ENCODE peak calls at places on chromosomes 4 and X, in eight cellular contexts. K is H1, B is GM23248, Q is psoas muscle, A is breast epithelium, G is neuronal stem cell, U is K562, W is A549. P is an unnamed sample.

GRCh38 chrX:54564942-54565341 is 34.9 kb downstream of the GNL3L start:
- DNase-seq in B (peak; percentile 22), K (no peak), U (no peak), G (no peak), A (no peak), W (no peak), Q (no peak), P (no peak)

GRCh38 chr4:8198906-8199593 is at the start of gene SH3TC1:
- DNase-seq in B (peak; percentile 97), Q (peak; percentile 90), A (peak; percentile 81), W (peak; percentile 76), K (no peak), G (no peak), U (peak; percentile 64), P (peak; percentile 82)

GRCh38 chrX:18598413-18598812 is 73.5 kb downstream of the RS1 start:
- DNase-seq in U (no peak), A (no peak), B (no peak), Q (no peak), G (no peak), W (no peak), K (no peak), P (no peak)

GRCh38 chrX:69060631-69061408 is 104.4 kb downstream of the PJA1 start:
- DNase-seq in W (peak; percentile 23), A (peak; percentile 23), Q (no peak), U (no peak), B (peak; percentile 30), K (peak; percentile 45), G (no peak), P (no peak)

GRCh38 chrX:30887721-30888120 is 1.3 kb downstream of the TAB3 start:
- DNase-seq in A (no peak), K (no peak), U (peak; percentile 34), G (no peak), W (no peak), Q (no peak), B (no peak), P (no peak)

GRCh38 chr4:147707892-147708672 is 23.8 kb upstream of the ARHGAP10 start:
- DNase-seq in K (peak; percentile 53), U (peak; percentile 42), G (no peak), W (peak; percentile 57), Q (no peak), A (peak; percentile 30), B (peak; percentile 57), P (peak; percentile 59)

GRCh38 chrX:103423955-103424640 is 47.8 kb downstream of the BEX3 start:
- DNase-seq in K (no peak), A (no peak), G (no peak), W (no peak), B (no peak), Q (no peak), U (no peak), P (no peak)

GRCh38 chr4:109408711-109409110 is 24.9 kb upstream of the SEC24B start:
- DNase-seq in Q (no peak), B (peak; percentile 19), W (no peak), K (no peak), U (no peak), G (no peak), A (no peak), P (no peak)

GRCh38 chr4:118356731-118357130 is 3.9 kb upstream of the PRSS12 start:
- DNase-seq in Q (no peak), U (no peak), G (no peak), K (no peak), W (no peak), B (peak; percentile 73), A (no peak), P (no peak)

GRCh38 chr4:163087805-163088204 is 78.9 kb downstream of the NAF1 start:
- DNase-seq in G (no peak), A (no peak), Q (no peak), U (no peak), W (no peak), K (no peak), B (no peak), P (no peak)

GRCh38 chr4:85406185-85406584 is 68.8 kb upstream of the ARHGAP24 start:
- DNase-seq in Q (no peak), W (no peak), B (no peak), U (no peak), K (no peak), A (no peak), G (no peak), P (no peak)

GRCh38 chr4:152112116-152112515 is 351.3 kb upstream of the GATB start:
- DNase-seq in B (no peak), G (no peak), K (no peak), Q (no peak), A (no peak), W (no peak), U (no peak), P (no peak)

GRCh38 chr4:175891863-175892262 is 79.8 kb upstream of the GPM6A start:
- DNase-seq in U (no peak), K (no peak), G (peak; percentile 12), Q (no peak), W (peak; percentile 25), B (peak; percentile 50), A (no peak), P (no peak)

GRCh38 chrX:44873415-44874270 is 655 bp downstream of the KDM6A start:
- DNase-seq in U (peak; percentile 59), Q (peak; percentile 83), A (peak; percentile 36), G (no peak), B (peak; percentile 67), K (peak; percentile 46), W (peak; percentile 56), P (peak; percentile 71)

GRCh38 chrX:140141444-140142029 is 176.2 kb upstream of the CXorf66 start:
- DNase-seq in B (peak; percentile 41), G (peak; percentile 43), A (no peak), U (peak; percentile 31), Q (no peak), K (peak; percentile 55), W (peak; percentile 35), P (peak; percentile 37)

GRCh38 chrX:118566359-118566758 is 70.7 kb downstream of the DOCK11 start:
- DNase-seq in K (no peak), U (no peak), A (no peak), B (peak; percentile 62), G (no peak), Q (no peak), W (no peak), P (no peak)
- H3K4me3 ChIP-seq in K (no peak overlapping the region), U (no peak overlapping the region), A (no peak overlapping the region), B (no peak overlapping the region), G (no peak overlapping the region), Q (no peak overlapping the region), W (no peak overlapping the region), P (no peak overlapping the region)

DNA sequence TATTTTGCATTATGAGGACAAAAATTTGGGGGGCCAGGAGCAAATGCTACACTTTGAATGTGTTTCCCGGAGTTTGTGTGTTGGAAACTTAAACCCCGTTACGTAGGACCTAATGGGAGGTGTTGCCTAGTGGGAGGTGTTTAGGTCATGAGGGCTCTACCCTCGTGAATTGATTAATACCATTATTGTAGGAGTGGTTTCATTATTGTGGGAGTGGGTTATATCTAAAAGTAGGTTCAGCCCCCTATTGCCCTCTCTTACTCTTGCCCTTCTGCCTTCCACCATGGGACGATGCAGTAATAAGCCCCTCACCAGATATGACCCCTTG is 15.5 kb downstream of the UBA6 start:
- DNase-seq in G (no peak), Q (no peak), A (no peak), W (no peak), K (no peak), B (no peak), U (no peak), P (no peak)
- H3K27ac ChIP-seq in G (no peak overlapping the region), Q (no peak overlapping the region), A (no peak overlapping the region), W (no peak overlapping the region), K (no peak overlapping the region), B (peak overlapping the region; percentile 46), U (no peak overlapping the region), P (no peak overlapping the region)

DNA sequence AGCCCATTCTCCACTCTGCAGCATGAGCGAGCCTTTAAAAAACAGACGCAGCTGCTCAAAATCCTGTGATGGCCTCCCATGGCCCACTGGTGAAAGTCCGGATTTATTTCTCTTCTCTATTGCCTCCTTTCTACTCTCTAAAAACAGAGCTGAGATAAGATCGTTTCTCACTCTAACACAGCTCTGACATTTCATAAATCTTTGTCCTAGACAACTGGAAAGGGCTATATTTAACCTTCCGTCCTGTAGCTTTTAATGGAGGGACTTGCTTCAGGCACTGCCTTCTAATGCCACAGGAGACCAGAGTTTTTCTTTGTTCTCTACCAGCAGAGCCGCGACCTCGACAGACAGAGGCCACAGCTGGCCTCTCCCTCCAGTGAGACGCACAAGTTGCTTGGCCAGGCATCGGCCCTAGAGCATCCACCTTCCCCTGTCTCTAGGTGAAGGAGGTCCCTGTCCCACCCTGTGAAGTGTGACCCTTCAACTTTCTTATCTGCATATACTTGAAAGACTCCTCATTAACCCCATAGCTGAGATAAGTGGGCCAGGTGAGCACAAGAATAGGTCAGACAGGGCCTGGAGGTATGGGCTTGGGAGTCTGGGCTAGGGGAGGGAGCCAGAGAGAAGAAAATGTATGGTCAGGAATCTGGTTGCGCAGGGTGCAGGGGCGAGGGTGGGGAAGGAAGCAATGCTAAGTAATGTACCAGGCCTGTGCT is 50.0 kb downstream of the RTL5 start:
- DNase-seq in B (no peak), U (no peak), Q (no peak), W (no peak), K (no peak), G (no peak), A (no peak), P (no peak)
- H3K4me3 ChIP-seq in B (no peak overlapping the region), U (no peak overlapping the region), Q (peak overlapping the region; percentile 24), W (no peak overlapping the region), K (no peak overlapping the region), G (no peak overlapping the region), A (no peak overlapping the region), P (no peak overlapping the region)

GRCh38 chrX:134715930-134716619 is 57.8 kb upstream of the PLAC1 start:
- DNase-seq in A (no peak), K (peak; percentile 44), B (no peak), W (no peak), Q (no peak), G (no peak), U (no peak), P (no peak)
- H3K27ac ChIP-seq in A (no peak overlapping the region), K (no peak overlapping the region), B (no peak overlapping the region), W (no peak overlapping the region), Q (no peak overlapping the region), G (no peak overlapping the region), U (no peak overlapping the region), P (no peak overlapping the region)

DNA sequence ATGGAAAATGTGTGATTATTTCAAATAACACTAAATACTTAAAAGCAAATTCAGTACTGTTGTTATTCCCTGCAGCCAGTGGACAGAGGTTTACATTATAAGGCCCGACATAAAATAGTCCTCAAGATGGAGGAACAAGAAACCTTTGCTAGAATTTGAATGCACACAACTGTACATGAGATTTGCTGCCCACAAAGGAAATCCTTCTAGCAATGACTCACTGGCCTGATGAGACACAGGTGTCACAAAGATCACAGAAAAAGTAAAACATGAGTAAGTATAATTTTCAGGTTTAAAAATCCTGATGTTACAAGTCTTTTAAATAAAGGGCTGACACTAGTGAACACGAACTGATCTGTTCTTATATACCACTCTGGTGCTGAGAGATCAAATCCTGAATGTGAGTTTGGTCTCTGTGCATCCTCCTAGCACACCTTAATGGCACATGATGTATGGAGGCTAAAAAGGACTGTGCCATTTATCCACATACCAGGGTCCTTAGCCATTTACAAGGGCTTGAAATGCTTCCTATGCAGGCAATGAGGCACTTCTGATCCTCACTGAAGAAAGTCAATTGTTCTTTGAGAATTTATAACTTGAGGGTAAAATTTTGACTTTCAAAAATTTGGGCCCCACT is 23.1 kb downstream of the MAP7D3 start:
- DNase-seq in Q (no peak), U (no peak), G (no peak), K (no peak), A (no peak), B (peak; percentile 33), W (no peak), P (peak; percentile 75)
- H3K4me3 ChIP-seq in Q (no peak overlapping the region), U (no peak overlapping the region), G (no peak overlapping the region), K (no peak overlapping the region), A (no peak overlapping the region), B (no peak overlapping the region), W (no peak overlapping the region), P (no peak overlapping the region)

GRCh38 chrX:19991350-19991718 is 473 bp upstream of the BCLAF3 start:
- DNase-seq in A (no peak), G (no peak), Q (no peak), B (no peak), K (no peak), U (no peak), W (no peak), P (no peak)
- H3K27ac ChIP-seq in A (peak overlapping the region; percentile 91), G (no peak overlapping the region), Q (peak overlapping the region; percentile 83), B (no peak overlapping the region), K (no peak overlapping the region), U (no peak overlapping the region), W (peak overlapping the region; percentile 90), P (peak overlapping the region; percentile 63)

P was measured in CD4-positive, CD25-positive, alpha-beta regulatory T cell.